ENCODE peak calls at places on chromosomes 1 and 21, in five cellular contexts. One of them, this sample, is unnamed.
A peak's percentile ranks its signal among the peaks of the same experiment; 100 is the strongest.

GRCh38 chr1:211952299-211952698 is 83.1 kb downstream of the INTS7 start:
- DNase-seq in cardiac muscle cell: no peak
- DNase-seq in lower leg skin: no peak
- DNase-seq in CD8-positive, alpha-beta T cell: no peak
- DNase-seq in left ventricle myocardium inferior: no peak
- DNase-seq in this sample: no peak

GRCh38 chr1:210748796-210749195 is 385.2 kb downstream of the KCNH1 start:
- DNase-seq in cardiac muscle cell: no peak
- DNase-seq in lower leg skin: no peak
- DNase-seq in CD8-positive, alpha-beta T cell: no peak
- DNase-seq in left ventricle myocardium inferior: no peak
- DNase-seq in this sample: no peak

GRCh38 chr1:172004671-172005070 is 163.4 kb downstream of the DNM3 start:
- DNase-seq in cardiac muscle cell: no peak
- DNase-seq in lower leg skin: no peak
- DNase-seq in CD8-positive, alpha-beta T cell: no peak
- DNase-seq in left ventricle myocardium inferior: no peak
- DNase-seq in this sample: no peak

GRCh38 chr21:43935711-43936110 is 70.7 kb downstream of the AGPAT3 start:
- DNase-seq in cardiac muscle cell: no peak
- DNase-seq in lower leg skin: no peak
- DNase-seq in CD8-positive, alpha-beta T cell: no peak
- DNase-seq in left ventricle myocardium inferior: no peak
- DNase-seq in this sample: no peak

GRCh38 chr1:162300057-162300917 is 76.4 kb downstream of the SPATA46 start:
- DNase-seq in cardiac muscle cell: no peak
- DNase-seq in lower leg skin: no peak
- DNase-seq in CD8-positive, alpha-beta T cell: no peak
- DNase-seq in left ventricle myocardium inferior: no peak
- DNase-seq in this sample: no peak

GRCh38 chr21:35548904-35549615 is 500.0 kb upstream of the RUNX1 start:
- DNase-seq in cardiac muscle cell: no peak
- DNase-seq in lower leg skin: no peak
- DNase-seq in CD8-positive, alpha-beta T cell: no peak
- DNase-seq in left ventricle myocardium inferior: no peak
- DNase-seq in this sample: no peak

GRCh38 chr1:93722081-93723031 is 40.7 kb upstream of the BCAR3 start:
- DNase-seq in cardiac muscle cell: no peak
- DNase-seq in lower leg skin: no peak
- DNase-seq in CD8-positive, alpha-beta T cell: no peak
- DNase-seq in left ventricle myocardium inferior: peak; percentile 72
- DNase-seq in this sample: no peak

GRCh38 chr1:19730793-19731192 is 66.1 kb downstream of the HTR6 start:
- DNase-seq in cardiac muscle cell: no peak
- DNase-seq in lower leg skin: no peak
- DNase-seq in CD8-positive, alpha-beta T cell: no peak
- DNase-seq in left ventricle myocardium inferior: no peak
- DNase-seq in this sample: no peak

GRCh38 chr1:31672988-31673387 is 28.3 kb upstream of the PEF1 start:
- DNase-seq in cardiac muscle cell: no peak
- DNase-seq in lower leg skin: no peak
- DNase-seq in CD8-positive, alpha-beta T cell: no peak
- DNase-seq in left ventricle myocardium inferior: peak; percentile 32
- DNase-seq in this sample: no peak

GRCh38 chr1:10528066-10529014 is 53.6 kb downstream of the PEX14 start:
- DNase-seq in cardiac muscle cell: peak; percentile 24
- DNase-seq in lower leg skin: no peak
- DNase-seq in CD8-positive, alpha-beta T cell: no peak
- DNase-seq in left ventricle myocardium inferior: peak; percentile 52
- DNase-seq in this sample: no peak

GRCh38 chr1:197521118-197521739 is 253.2 kb downstream of the CRB1 start:
- DNase-seq in cardiac muscle cell: peak; percentile 52
- DNase-seq in lower leg skin: no peak
- DNase-seq in CD8-positive, alpha-beta T cell: no peak
- DNase-seq in left ventricle myocardium inferior: no peak
- DNase-seq in this sample: no peak

GRCh38 chr1:154937051-154937987 is 800 bp upstream of the PMVK start:
- DNase-seq in cardiac muscle cell: peak; percentile 92
- DNase-seq in lower leg skin: peak; percentile 85
- DNase-seq in CD8-positive, alpha-beta T cell: peak; percentile 80
- DNase-seq in left ventricle myocardium inferior: peak; percentile 92
- DNase-seq in this sample: peak; percentile 89

GRCh38 chr1:45327644-45328515 is 1.2 kb downstream of the HPDL start:
- DNase-seq in cardiac muscle cell: no peak
- DNase-seq in lower leg skin: no peak
- DNase-seq in CD8-positive, alpha-beta T cell: no peak
- DNase-seq in left ventricle myocardium inferior: no peak
- DNase-seq in this sample: no peak

GRCh38 chr1:61536174-61536573 is 188.8 kb downstream of the TM2D1 start:
- DNase-seq in cardiac muscle cell: no peak
- DNase-seq in lower leg skin: no peak
- DNase-seq in CD8-positive, alpha-beta T cell: no peak
- DNase-seq in left ventricle myocardium inferior: no peak
- DNase-seq in this sample: no peak

GRCh38 chr1:168803696-168804510 is 74.9 kb upstream of the DPT start:
- DNase-seq in cardiac muscle cell: peak; percentile 63
- DNase-seq in lower leg skin: no peak
- DNase-seq in CD8-positive, alpha-beta T cell: no peak
- DNase-seq in left ventricle myocardium inferior: no peak
- DNase-seq in this sample: no peak

GRCh38 chr21:46633561-46633960 is 1.9 kb upstream of the PRMT2 start:
- DNase-seq in cardiac muscle cell: no peak
- DNase-seq in lower leg skin: no peak
- DNase-seq in CD8-positive, alpha-beta T cell: no peak
- DNase-seq in left ventricle myocardium inferior: no peak
- DNase-seq in this sample: no peak

GRCh38 chr1:39816431-39817090 is 27.9 kb upstream of the BMP8B start:
- DNase-seq in cardiac muscle cell: peak; percentile 75
- DNase-seq in lower leg skin: peak; percentile 62
- DNase-seq in CD8-positive, alpha-beta T cell: peak; percentile 5
- DNase-seq in left ventricle myocardium inferior: peak; percentile 69
- DNase-seq in this sample: peak; percentile 43

GRCh38 chr1:156476501-156477298 is 23.9 kb downstream of the MEF2D start:
- DNase-seq in cardiac muscle cell: no peak
- DNase-seq in lower leg skin: no peak
- DNase-seq in CD8-positive, alpha-beta T cell: no peak
- DNase-seq in left ventricle myocardium inferior: no peak
- DNase-seq in this sample: no peak

GRCh38 chr1:114668784-114669561 is 876 bp downstream of the DENND2C start:
- DNase-seq in cardiac muscle cell: no peak
- DNase-seq in lower leg skin: peak; percentile 18
- DNase-seq in CD8-positive, alpha-beta T cell: no peak
- DNase-seq in left ventricle myocardium inferior: no peak
- DNase-seq in this sample: no peak

GRCh38 chr1:179228783-179229213 is 679 bp downstream of the ABL2 start:
- DNase-seq in cardiac muscle cell: peak; percentile 72
- DNase-seq in lower leg skin: no peak
- DNase-seq in CD8-positive, alpha-beta T cell: no peak
- DNase-seq in left ventricle myocardium inferior: peak; percentile 40
- DNase-seq in this sample: no peak

GRCh38 chr1:179327679-179328078 is 34.1 kb downstream of the SOAT1 start:
- DNase-seq in cardiac muscle cell: no peak
- DNase-seq in lower leg skin: no peak
- DNase-seq in CD8-positive, alpha-beta T cell: no peak
- DNase-seq in left ventricle myocardium inferior: no peak
- DNase-seq in this sample: no peak

GRCh38 chr1:226064168-226064815 is 1.8 kb downstream of the H3-3A start:
- DNase-seq in cardiac muscle cell: no peak
- DNase-seq in lower leg skin: no peak
- DNase-seq in CD8-positive, alpha-beta T cell: no peak
- DNase-seq in left ventricle myocardium inferior: no peak
- DNase-seq in this sample: no peak

GRCh38 chr1:204976666-204977065 is 66.3 kb upstream of the CNTN2 start:
- DNase-seq in cardiac muscle cell: no peak
- DNase-seq in lower leg skin: no peak
- DNase-seq in CD8-positive, alpha-beta T cell: no peak
- DNase-seq in left ventricle myocardium inferior: no peak
- DNase-seq in this sample: no peak

GRCh38 chr1:117534995-117535467 is 70.8 kb upstream of the TENT5C start:
- DNase-seq in cardiac muscle cell: peak; percentile 79
- DNase-seq in lower leg skin: no peak
- DNase-seq in CD8-positive, alpha-beta T cell: peak; percentile 9
- DNase-seq in left ventricle myocardium inferior: no peak
- DNase-seq in this sample: peak; percentile 34

GRCh38 chr21:28818663-28819278 is 173.9 kb downstream of the LTN1 start:
- DNase-seq in cardiac muscle cell: no peak
- DNase-seq in lower leg skin: no peak
- DNase-seq in CD8-positive, alpha-beta T cell: no peak
- DNase-seq in left ventricle myocardium inferior: no peak
- DNase-seq in this sample: no peak

GRCh38 chr1:77540501-77541161 is 141.8 kb downstream of the ZZZ3 start:
- DNase-seq in cardiac muscle cell: no peak
- DNase-seq in lower leg skin: no peak
- DNase-seq in CD8-positive, alpha-beta T cell: no peak
- DNase-seq in left ventricle myocardium inferior: no peak
- DNase-seq in this sample: no peak

GRCh38 chr21:36788116-36788515 is 89.2 kb downstream of the SIM2 start:
- DNase-seq in cardiac muscle cell: no peak
- DNase-seq in lower leg skin: peak; percentile 39
- DNase-seq in CD8-positive, alpha-beta T cell: no peak
- DNase-seq in left ventricle myocardium inferior: no peak
- DNase-seq in this sample: no peak

GRCh38 chr1:113981962-113982931 is 3.0 kb downstream of the OLFML3 start:
- DNase-seq in cardiac muscle cell: peak; percentile 10
- DNase-seq in lower leg skin: peak; percentile 63
- DNase-seq in CD8-positive, alpha-beta T cell: no peak
- DNase-seq in left ventricle myocardium inferior: peak; percentile 67
- DNase-seq in this sample: no peak

GRCh38 chr1:240719953-240720700 is 108.2 kb upstream of the GREM2 start:
- DNase-seq in cardiac muscle cell: no peak
- DNase-seq in lower leg skin: peak; percentile 35
- DNase-seq in CD8-positive, alpha-beta T cell: no peak
- DNase-seq in left ventricle myocardium inferior: no peak
- DNase-seq in this sample: no peak

GRCh38 chr1:218705911-218706893 is 361.1 kb downstream of the TGFB2 start:
- DNase-seq in cardiac muscle cell: no peak
- DNase-seq in lower leg skin: peak; percentile 20
- DNase-seq in CD8-positive, alpha-beta T cell: no peak
- DNase-seq in left ventricle myocardium inferior: no peak
- DNase-seq in this sample: no peak

GRCh38 chr1:156727914-156728598 is at the start of gene METTL25B:
- DNase-seq in cardiac muscle cell: peak; percentile 87
- DNase-seq in lower leg skin: peak; percentile 75
- DNase-seq in CD8-positive, alpha-beta T cell: peak; percentile 63
- DNase-seq in left ventricle myocardium inferior: peak; percentile 82
- DNase-seq in this sample: no peak

GRCh38 chr1:109801791-109802135 is 38.0 kb upstream of the EPS8L3 start:
- DNase-seq in cardiac muscle cell: no peak
- DNase-seq in lower leg skin: no peak
- DNase-seq in CD8-positive, alpha-beta T cell: no peak
- DNase-seq in left ventricle myocardium inferior: no peak
- DNase-seq in this sample: no peak

GRCh38 chr1:6259491-6260362 is 1.2 kb downstream of the GPR153 start:
- DNase-seq in cardiac muscle cell: peak; percentile 78
- DNase-seq in lower leg skin: peak; percentile 84
- DNase-seq in CD8-positive, alpha-beta T cell: peak; percentile 62
- DNase-seq in left ventricle myocardium inferior: peak; percentile 87
- DNase-seq in this sample: no peak

GRCh38 chr1:6260433-6260934 is 414 bp downstream of the GPR153 start:
- DNase-seq in cardiac muscle cell: peak; percentile 65
- DNase-seq in lower leg skin: no peak
- DNase-seq in CD8-positive, alpha-beta T cell: no peak
- DNase-seq in left ventricle myocardium inferior: peak; percentile 41
- DNase-seq in this sample: no peak

GRCh38 chr1:6261615-6261995 is 707 bp upstream of the GPR153 start:
- DNase-seq in cardiac muscle cell: peak; percentile 76
- DNase-seq in lower leg skin: no peak
- DNase-seq in CD8-positive, alpha-beta T cell: no peak
- DNase-seq in left ventricle myocardium inferior: no peak
- DNase-seq in this sample: no peak

GRCh38 chr1:6262570-6263420 is 1.9 kb upstream of the GPR153 start:
- DNase-seq in cardiac muscle cell: no peak
- DNase-seq in lower leg skin: no peak
- DNase-seq in CD8-positive, alpha-beta T cell: no peak
- DNase-seq in left ventricle myocardium inferior: peak; percentile 77
- DNase-seq in this sample: no peak

GRCh38 chr1:6260961-6261614 is at the start of gene GPR153:
- DNase-seq in cardiac muscle cell: peak; percentile 77
- DNase-seq in lower leg skin: no peak
- DNase-seq in CD8-positive, alpha-beta T cell: peak; percentile 16
- DNase-seq in left ventricle myocardium inferior: peak; percentile 74
- DNase-seq in this sample: no peak
- H3K4me3 ChIP-seq in cardiac muscle cell: peak within 1 kb of the TSS; percentile 74
- H3K4me3 ChIP-seq in lower leg skin: peak within 1 kb of the TSS; percentile 46
- H3K4me3 ChIP-seq in CD8-positive, alpha-beta T cell: peak within 1 kb of the TSS; percentile 41
- H3K4me3 ChIP-seq in left ventricle myocardium inferior: peak within 1 kb of the TSS; percentile 79
- H3K4me3 ChIP-seq in this sample: peak within 1 kb of the TSS; percentile 50

DNA sequence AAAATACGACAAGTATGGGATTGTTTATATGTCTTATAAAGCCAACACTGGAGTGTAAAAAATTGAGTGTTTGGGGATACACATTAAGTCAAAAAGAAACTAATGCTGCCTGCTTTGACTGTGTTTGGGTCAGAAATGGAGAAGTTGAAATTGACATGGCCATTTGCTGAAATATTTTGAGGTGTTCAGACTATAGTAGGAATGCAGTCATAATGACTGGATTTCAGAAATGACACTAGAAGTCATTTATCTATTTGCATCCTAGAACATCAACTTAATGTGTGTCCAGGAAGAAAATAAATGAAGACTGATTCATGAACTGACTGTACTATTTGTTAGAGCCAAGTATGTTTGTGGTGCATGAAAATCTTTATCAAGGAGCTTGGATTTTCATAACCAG is 28.4 kb downstream of the RASAL2 start:
- DNase-seq in cardiac muscle cell: no peak
- DNase-seq in lower leg skin: no peak
- DNase-seq in CD8-positive, alpha-beta T cell: no peak
- DNase-seq in left ventricle myocardium inferior: no peak
- DNase-seq in this sample: no peak
- H3K4me3 ChIP-seq in cardiac muscle cell: no peak overlapping the region
- H3K4me3 ChIP-seq in lower leg skin: no peak overlapping the region
- H3K4me3 ChIP-seq in CD8-positive, alpha-beta T cell: no peak overlapping the region
- H3K4me3 ChIP-seq in left ventricle myocardium inferior: no peak overlapping the region
- H3K4me3 ChIP-seq in this sample: no peak overlapping the region

DNA sequence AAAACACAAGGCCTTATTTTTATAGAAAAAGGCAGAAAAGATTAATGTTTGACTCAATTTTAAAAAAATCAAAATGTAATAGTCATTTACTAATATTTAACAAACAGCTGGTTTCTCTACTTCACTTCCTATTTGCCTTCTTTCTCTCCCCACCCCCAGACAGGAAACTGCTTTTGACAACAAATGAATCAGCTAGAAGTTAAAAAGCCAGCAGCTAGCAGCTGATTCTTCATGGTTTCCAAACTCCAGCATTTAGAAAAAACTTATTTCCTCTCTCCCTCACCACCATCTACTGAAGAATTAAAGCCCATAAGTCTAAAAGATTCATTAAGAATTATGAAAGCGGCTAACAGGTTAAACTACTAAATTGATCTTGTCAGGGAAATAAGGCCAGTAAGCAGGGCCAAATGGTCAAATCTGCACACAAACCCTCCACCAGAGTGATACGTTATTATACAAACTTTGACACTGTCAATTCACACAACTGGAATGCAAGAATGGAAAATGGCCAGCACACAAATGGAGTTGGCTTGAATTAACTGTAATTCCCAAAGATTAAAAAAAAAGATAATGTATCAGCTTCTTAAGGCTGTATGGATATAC is 4.0 kb downstream of the WDR26 start:
- DNase-seq in cardiac muscle cell: no peak
- DNase-seq in lower leg skin: peak; percentile 62
- DNase-seq in CD8-positive, alpha-beta T cell: peak; percentile 26
- DNase-seq in left ventricle myocardium inferior: no peak
- DNase-seq in this sample: no peak
- H3K4me3 ChIP-seq in cardiac muscle cell: no peak overlapping the region
- H3K4me3 ChIP-seq in lower leg skin: no peak overlapping the region
- H3K4me3 ChIP-seq in CD8-positive, alpha-beta T cell: peak overlapping the region; percentile 18
- H3K4me3 ChIP-seq in left ventricle myocardium inferior: peak overlapping the region; percentile 91
- H3K4me3 ChIP-seq in this sample: no peak overlapping the region

GRCh38 chr1:17810668-17811067 is 55.5 kb downstream of the ACTL8 start:
- DNase-seq in cardiac muscle cell: no peak
- DNase-seq in lower leg skin: no peak
- DNase-seq in CD8-positive, alpha-beta T cell: no peak
- DNase-seq in left ventricle myocardium inferior: no peak
- DNase-seq in this sample: no peak
- H3K4me3 ChIP-seq in cardiac muscle cell: no peak overlapping the region
- H3K4me3 ChIP-seq in lower leg skin: no peak overlapping the region
- H3K4me3 ChIP-seq in CD8-positive, alpha-beta T cell: no peak overlapping the region
- H3K4me3 ChIP-seq in left ventricle myocardium inferior: no peak overlapping the region
- H3K4me3 ChIP-seq in this sample: no peak overlapping the region

This sample was measured in H1.